ENCODE peak calls at places on chromosome 15, in seven cellular contexts. I is HS-5; O is aorta; F is CD8-positive, alpha-beta memory T cell; A is posterior vena cava; C is substantia nigra; X is stimulated activated CD8-positive, alpha-beta memory T cell treated with anti-CD3 and anti-CD28 coated beads, Interleukin-2, amount 100 ng/mL, for 1 hour. Q is an unnamed sample.

GRCh38 chr15:81469154-81469553 is 95.1 kb upstream of the TMC3 start:
- DNase-seq in I (no peak), O (no peak), F (no peak), A (no peak), C (no peak), X (no peak), Q (no peak)

GRCh38 chr15:84598993-84599392 is 1.8 kb upstream of the ZSCAN2 start:
- DNase-seq in I (no peak), O (no peak), F (no peak), A (peak), C (peak), X (no peak), Q (no peak)

GRCh38 chr15:68018797-68019196 is 35.3 kb upstream of the PIAS1 start:
- DNase-seq in I (no peak), O (no peak), F (no peak), A (no peak), C (no peak), X (no peak), Q (no peak)

GRCh38 chr15:29140475-29141172 is 129.0 kb downstream of the NSMCE3 start:
- DNase-seq in I (no peak), O (no peak), F (no peak), A (peak), C (no peak), X (no peak), Q (no peak)

GRCh38 chr15:95864467-95864886 is 466.0 kb upstream of the NR2F2 start:
- DNase-seq in I (no peak), O (no peak), F (no peak), A (no peak), C (no peak), X (no peak), Q (no peak)

GRCh38 chr15:77540346-77541060 is 92.2 kb downstream of the LINGO1 start:
- DNase-seq in I (no peak), O (no peak), F (no peak), A (peak), C (no peak), X (no peak), Q (no peak)

GRCh38 chr15:23823508-23823907 is 136.4 kb upstream of the NDN start:
- DNase-seq in I (no peak), O (no peak), F (no peak), A (no peak), C (no peak), X (no peak), Q (no peak)

GRCh38 chr15:66997212-66997611 is 68.2 kb upstream of the SMAD3 start:
- DNase-seq in I (peak), O (no peak), F (no peak), A (no peak), C (no peak), X (no peak), Q (no peak)

GRCh38 chr15:41860049-41860828 is 21.6 kb downstream of the PLA2G4B start:
- DNase-seq in I (no peak), O (no peak), F (no peak), A (no peak), C (no peak), X (no peak), Q (no peak)

GRCh38 chr15:67542462-67543347 is at the start of gene MAP2K5:
- DNase-seq in I (no peak), O (peak), F (peak), A (peak), C (peak), X (peak), Q (peak)

GRCh38 chr15:90060797-90061196 is 41.5 kb downstream of the IDH2 start:
- DNase-seq in I (no peak), O (no peak), F (no peak), A (no peak), C (no peak), X (no peak), Q (no peak)

GRCh38 chr15:96264351-96264798 is 66.1 kb upstream of the NR2F2 start:
- DNase-seq in I (no peak), O (no peak), F (no peak), A (no peak), C (no peak), X (no peak), Q (no peak)

GRCh38 chr15:74025436-74025835 is 30.9 kb downstream of the PML start:
- DNase-seq in I (no peak), O (peak), F (no peak), A (peak), C (no peak), X (no peak), Q (no peak)

GRCh38 chr15:73371812-73372211 is 3.1 kb upstream of the HCN4 start:
- DNase-seq in I (no peak), O (no peak), F (no peak), A (no peak), C (no peak), X (no peak), Q (no peak)